ENCODE peak calls at places on chromosome 13, in four cellular contexts. E, N, F and U are unnamed samples.

GRCh38 chr13:50444726-50445125 is 398.8 kb downstream of the DLEU7 start:
- DNase-seq in E (no peak), N (no peak), F (peak), U (no peak)

GRCh38 chr13:112760440-112760839 is 70.6 kb downstream of the ATP11A start:
- DNase-seq in E (no peak), N (no peak), F (no peak), U (no peak)

GRCh38 chr13:31029129-31029528 is 96.7 kb downstream of the TEX26 start:
- DNase-seq in E (no peak), N (no peak), F (peak), U (no peak)

GRCh38 chr13:99687728-99688397 is 186.6 kb downstream of the TM9SF2 start:
- DNase-seq in E (peak), N (no peak), F (peak), U (no peak)

GRCh38 chr13:29516880-29517279 is 78.6 kb downstream of the SLC7A1 start:
- DNase-seq in E (no peak), N (no peak), F (no peak), U (no peak)

GRCh38 chr13:97659602-97660001 is 225.6 kb downstream of the RAP2A start:
- DNase-seq in E (no peak), N (peak), F (no peak), U (no peak)

GRCh38 chr13:47148543-47148942 is 251.7 kb upstream of the HTR2A start:
- DNase-seq in E (no peak), N (no peak), F (no peak), U (no peak)

GRCh38 chr13:61927648-61928047 is 512.0 kb upstream of the PCDH20 start:
- DNase-seq in E (no peak), N (no peak), F (no peak), U (no peak)

GRCh38 chr13:75326173-75327131 is 155.5 kb downstream of the TBC1D4 start:
- DNase-seq in E (no peak), N (no peak), F (no peak), U (no peak)

GRCh38 chr13:67119481-67119883 is 110.7 kb downstream of the PCDH9 start:
- DNase-seq in E (no peak), N (no peak), F (no peak), U (no peak)

GRCh38 chr13:65461590-65461989 is 1768.5 kb downstream of the PCDH9 start:
- DNase-seq in E (no peak), N (no peak), F (no peak), U (no peak)

GRCh38 chr13:41675306-41675705 is 218.0 kb downstream of the RGCC start:
- DNase-seq in E (no peak), N (no peak), F (no peak), U (no peak)

GRCh38 chr13:46864941-46865340 is 31.9 kb downstream of the HTR2A start:
- DNase-seq in E (no peak), N (no peak), F (no peak), U (no peak)

GRCh38 chr13:22173605-22174004 is 502.7 kb downstream of the FGF9 start:
- DNase-seq in E (no peak), N (no peak), F (no peak), U (no peak)

GRCh38 chr13:75870397-75870801 is 234.3 kb downstream of the LMO7 start:
- DNase-seq in E (peak), N (peak), F (peak), U (no peak)

GRCh38 chr13:57640582-57640981 is 9.0 kb downstream of the PCDH17 start:
- DNase-seq in E (no peak), N (no peak), F (no peak), U (no peak)

GRCh38 chr13:105969761-105970160 is 565.7 kb downstream of the EFNB2 start:
- DNase-seq in E (no peak), N (no peak), F (no peak), U (no peak)

GRCh38 chr13:95741584-95742563 is 64.9 kb downstream of the DNAJC3 start:
- DNase-seq in E (no peak), N (no peak), F (no peak), U (no peak)

GRCh38 chr13:43769552-43769951 is 17.2 kb downstream of the ENOX1 start:
- DNase-seq in E (no peak), N (no peak), F (no peak), U (no peak)

GRCh38 chr13:41492432-41493267 is 35.3 kb downstream of the RGCC start:
- DNase-seq in E (no peak), N (no peak), F (no peak), U (no peak)

GRCh38 chr13:44302948-44303575 is 70.6 kb upstream of the SERP2 start:
- DNase-seq in E (no peak), N (no peak), F (no peak), U (no peak)

GRCh38 chr13:95099541-95099940 is 201.7 kb downstream of the ABCC4 start:
- DNase-seq in E (no peak), N (no peak), F (no peak), U (no peak)

GRCh38 chr13:94765814-94766213 is 53.5 kb upstream of the SOX21 start:
- DNase-seq in E (no peak), N (no peak), F (no peak), U (no peak)

GRCh38 chr13:70714993-70715392 is 606.7 kb upstream of the KLHL1 start:
- DNase-seq in E (no peak), N (no peak), F (no peak), U (no peak)

GRCh38 chr13:23268441-23268840 is 87.7 kb downstream of the SGCG start:
- DNase-seq in E (no peak), N (no peak), F (no peak), U (no peak)